ENCODE peak calls at places on chromosomes 11 and 22, in seven cellular contexts. Q is NCI-H1092 treated with DMSO at 0.1 percent for 48 hours, D is fibroblast of lung, C is T-cell, L is transverse colon, E is esophagus squamous epithelium, U is NCI-H524. N is an unnamed sample.

GRCh38 chr11:107508201-107508857 is 50.7 kb upstream of the CWF19L2 start:
- DNase-seq in U (no peak), C (no peak), Q (no peak), L (no peak), D (no peak), E (no peak), N (no peak)

GRCh38 chr11:132126973-132127900 is 756.8 kb downstream of the NTM start:
- DNase-seq in E (no peak), D (peak; percentile 88), Q (peak; percentile 94), L (peak; percentile 12), C (no peak), U (peak; percentile 61), N (no peak)

GRCh38 chr22:29454186-29454745 is 15.9 kb downstream of the RFPL1 start:
- DNase-seq in L (no peak), E (no peak), U (no peak), D (peak; percentile 15), C (no peak), Q (no peak), N (no peak)

GRCh38 chr11:108224908-108225786 is 2.3 kb downstream of the ATM start:
- DNase-seq in E (no peak), D (no peak), C (peak; percentile 35), U (no peak), L (no peak), Q (no peak), N (no peak)

GRCh38 chr11:110130642-110131238 is 37.5 kb downstream of the ZC3H12C start:
- DNase-seq in E (no peak), L (peak; percentile 14), Q (peak; percentile 98), U (peak; percentile 99), C (no peak), D (peak; percentile 87), N (no peak)

GRCh38 chr11:134037093-134037908 is 31.6 kb upstream of the JAM3 start:
- DNase-seq in L (peak; percentile 72), E (no peak), U (peak; percentile 49), D (peak; percentile 72), C (peak; percentile 40), Q (peak; percentile 82), N (no peak)

GRCh38 chr11:14499178-14499559 is 442 bp downstream of the COPB1 start:
- DNase-seq in L (peak; percentile 53), U (no peak), Q (no peak), D (no peak), C (no peak), E (no peak), N (no peak)

GRCh38 chr11:1310772-1311468 is 1.5 kb upstream of the TOLLIP start:
- DNase-seq in C (peak; percentile 66), D (no peak), E (no peak), L (no peak), Q (no peak), U (no peak), N (no peak)

GRCh38 chr11:15764948-15765347 is 591.4 kb downstream of the SOX6 start:
- DNase-seq in D (no peak), C (no peak), E (no peak), Q (no peak), U (no peak), L (peak; percentile 48), N (no peak)

GRCh38 chr22:49975543-49976389 is 15.2 kb downstream of the PIM3 start:
- DNase-seq in D (peak; percentile 24), U (no peak), C (no peak), E (no peak), L (peak; percentile 37), Q (no peak), N (no peak)

GRCh38 chr22:32103648-32104326 is 55.3 kb downstream of the C22orf42 start:
- DNase-seq in L (no peak), Q (no peak), D (no peak), E (no peak), C (no peak), U (peak; percentile 47), N (no peak)

GRCh38 chr22:22691716-22692701 is 47.6 kb downstream of the GGTLC2 start:
- DNase-seq in C (no peak), E (no peak), L (no peak), U (no peak), Q (no peak), D (no peak), N (no peak)

GRCh38 chr11:60098508-60098907 is 10.0 kb downstream of the MS4A2 start:
- DNase-seq in Q (no peak), E (no peak), D (no peak), C (no peak), U (no peak), L (no peak), N (no peak)

GRCh38 chr11:68020575-68020974 is 9.9 kb upstream of the NDUFS8 start:
- DNase-seq in E (no peak), C (no peak), U (no peak), L (no peak), D (no peak), Q (peak; percentile 16), N (no peak)

GRCh38 chr22:40024201-40025061 is 29.7 kb downstream of the FAM83F start:
- DNase-seq in D (peak; percentile 53), E (no peak), C (peak; percentile 45), Q (peak; percentile 57), U (peak; percentile 72), L (peak; percentile 82), N (no peak)

GRCh38 chr22:46061431-46062231 is 84.7 kb upstream of the WNT7B start:
- DNase-seq in L (peak; percentile 11), C (no peak), Q (no peak), U (no peak), D (no peak), E (no peak), N (no peak)

GRCh38 chr11:118608268-118609214 is 1.1 kb downstream of the PHLDB1 start:
- DNase-seq in L (peak; percentile 75), Q (no peak), D (peak; percentile 83), U (no peak), E (no peak), C (peak; percentile 79), N (no peak)

GRCh38 chr22:37270928-37271650 is 11.2 kb upstream of the CYTH4 start:
- DNase-seq in C (no peak), D (peak; percentile 72), L (no peak), U (no peak), Q (no peak), E (no peak), N (no peak)

GRCh38 chr11:130089669-130090063 is 20.0 kb downstream of the APLP2 start:
- DNase-seq in U (no peak), L (no peak), Q (no peak), D (no peak), C (no peak), E (no peak), N (no peak)

GRCh38 chr22:17797721-17798559 is 23.7 kb upstream of the BID start:
- DNase-seq in C (no peak), L (no peak), E (no peak), D (no peak), Q (no peak), U (no peak), N (no peak)

GRCh38 chr11:117171648-117172051 is 6.9 kb upstream of the SIDT2 start:
- DNase-seq in D (peak; percentile 62), Q (no peak), U (no peak), L (no peak), E (no peak), C (no peak), N (no peak)

GRCh38 chr22:46432164-46433068 is 96.9 kb downstream of the TRMU start:
- DNase-seq in E (no peak), D (no peak), Q (no peak), C (peak; percentile 47), U (no peak), L (peak; percentile 54), N (no peak)

GRCh38 chr11:69718147-69718546 is 14.3 kb upstream of the FGF19 start:
- DNase-seq in U (peak; percentile 97), C (no peak), D (no peak), Q (peak; percentile 51), E (no peak), L (no peak), N (no peak)

GRCh38 chr22:37163618-37164534 is 14.2 kb upstream of the IL2RB start:
- DNase-seq in U (no peak), L (no peak), E (no peak), Q (no peak), D (no peak), C (peak; percentile 34), N (no peak)

GRCh38 chr11:60305906-60306619 is 21.0 kb upstream of the MS4A6E start:
- DNase-seq in D (no peak), U (no peak), C (no peak), Q (no peak), E (no peak), L (no peak), N (no peak)

GRCh38 chr11:3162410-3163240 is 2.5 kb downstream of the OSBPL5 start:
- DNase-seq in D (no peak), L (peak; percentile 7), Q (no peak), C (no peak), E (no peak), U (no peak), N (no peak)

GRCh38 chr22:19143212-19143611 is 1.2 kb downstream of the ESS2 start:
- DNase-seq in L (no peak), D (no peak), E (no peak), C (no peak), U (no peak), Q (no peak), N (no peak)

N was measured in SIG-M5.